ENCODE peak calls at places on chromosomes 11 and 22, in nine cellular contexts. X is iPS-NIHi11; J is posterior vena cava; O is adrenal gland; P is activated T-cell treated with anti-CD3 and anti-CD28 coated beads, Interleukin-2, amount 50 U/mL, for 4 hours; B is naive thymus-derived CD4-positive, alpha-beta T cell; M is NCI-H2029; I is NCI-H460; V is stimulated activated CD8-positive, alpha-beta memory T cell treated with anti-CD3 and anti-CD28 coated beads, Interleukin-15, amount 100 ng/mL, for 4 hours. Q is an unnamed sample.

GRCh38 chr11:110797453-110797852 is 85.2 kb upstream of the ARHGAP20 start:
- DNase-seq in X (no peak), J (no peak), O (no peak), P (no peak), B (no peak), M (no peak), I (no peak), V (no peak), Q (no peak)

GRCh38 chr11:111561801-111562325 is 21.3 kb downstream of the LAYN start:
- DNase-seq in X (no peak), J (no peak), O (no peak), P (no peak), B (no peak), M (no peak), I (no peak), V (no peak), Q (no peak)

GRCh38 chr22:39317084-39317755 is 2.2 kb downstream of the RPL3 start:
- DNase-seq in X (no peak), J (no peak), O (no peak), P (no peak), B (no peak), M (no peak), I (no peak), V (no peak), Q (peak; percentile 21)

GRCh38 chr11:120715239-120715638 is 203.7 kb downstream of the GRIK4 start:
- DNase-seq in X (peak; percentile 52), J (no peak), O (no peak), P (no peak), B (no peak), M (no peak), I (no peak), V (no peak), Q (no peak)

GRCh38 chr22:49015993-49016908 is 811.4 kb downstream of the BRD1 start:
- DNase-seq in X (peak; percentile 1), J (peak; percentile 76), O (no peak), P (no peak), B (no peak), M (no peak), I (no peak), V (no peak), Q (no peak)

GRCh38 chr22:22802346-22802970 is 85.2 kb upstream of the IGLL5 start:
- DNase-seq in X (peak; percentile 43), J (peak; percentile 66), O (no peak), P (peak; percentile 32), B (peak; percentile 38), M (no peak), I (no peak), V (no peak), Q (no peak)

GRCh38 chr11:76626921-76627391 is 43.6 kb downstream of the LRRC32 start:
- DNase-seq in X (no peak), J (peak; percentile 35), O (no peak), P (no peak), B (no peak), M (no peak), I (no peak), V (peak; percentile 12), Q (no peak)

GRCh38 chr11:12187399-12187798 is 77.0 kb downstream of the MICAL2 start:
- DNase-seq in X (no peak), J (no peak), O (no peak), P (no peak), B (no peak), M (no peak), I (no peak), V (no peak), Q (no peak)

GRCh38 chr11:114250993-114251796 is 45.0 kb upstream of the NNMT start:
- DNase-seq in X (peak; percentile 47), J (no peak), O (no peak), P (no peak), B (no peak), M (no peak), I (no peak), V (no peak), Q (no peak)

GRCh38 chr11:79973701-79974626 is 533.1 kb upstream of the TENM4 start:
- DNase-seq in X (peak; percentile 38), J (no peak), O (peak; percentile 26), P (no peak), B (no peak), M (peak; percentile 85), I (no peak), V (no peak), Q (no peak)